ENCODE peak calls at places on chromosomes 1 and 21, in six cellular contexts. N is HepG2, H is K562, T is GM12878, R is H1, S is SK-N-SH. J is an unnamed sample.

GRCh38 chr1:226534645-226535044 is 13.9 kb upstream of the STUM start:
- DNase-seq in H (no peak), S (no peak), N (no peak), T (no peak), R (no peak), J (no peak)

GRCh38 chr1:16142383-16142995 is 13.4 kb downstream of the EPHA2 start:
- DNase-seq in R (no peak), S (no peak), N (no peak), H (no peak), T (no peak), J (no peak)

GRCh38 chr1:41882068-41882477 is 36.6 kb downstream of the HIVEP3 start:
- DNase-seq in S (no peak), R (no peak), T (no peak), H (peak), N (no peak), J (no peak)

GRCh38 chr1:185156854-185157598 is at the start of the genes SWT1 and TRMT1L:
- DNase-seq in R (peak), H (peak), S (peak), T (peak), N (peak), J (peak)

GRCh38 chr1:163090321-163090945 is 21.3 kb downstream of the RGS4 start:
- DNase-seq in T (no peak), N (no peak), H (no peak), S (no peak), R (no peak), J (no peak)

GRCh38 chr1:113192242-113192641 is 119.2 kb downstream of the LRIG2 start:
- DNase-seq in S (no peak), R (no peak), T (no peak), H (no peak), N (no peak), J (no peak)

GRCh38 chr1:84632975-84633427 is 57.3 kb downstream of the SSX2IP start:
- DNase-seq in T (no peak), N (no peak), R (no peak), S (no peak), H (peak), J (no peak)

GRCh38 chr1:116498789-116499628 is 71.8 kb downstream of the CD58 start:
- DNase-seq in H (peak), N (peak), T (no peak), R (peak), S (peak), J (peak)

GRCh38 chr1:43591181-43591580 is 58.8 kb upstream of the KDM4A start:
- DNase-seq in R (no peak), N (no peak), T (no peak), H (no peak), S (no peak), J (no peak)

GRCh38 chr1:220983877-220984635 is 104.8 kb downstream of the HLX start:
- DNase-seq in T (no peak), S (no peak), H (peak), N (peak), R (peak), J (no peak)

GRCh38 chr1:191206808-191207207 is 729.1 kb upstream of the BRINP3 start:
- DNase-seq in S (no peak), R (no peak), H (no peak), T (no peak), N (no peak), J (no peak)

GRCh38 chr1:194045416-194045815 is 859.0 kb upstream of the B3GALT2 start:
- DNase-seq in H (no peak), S (no peak), N (no peak), R (no peak), T (no peak), J (no peak)

GRCh38 chr21:44926364-44927101 is 5.8 kb upstream of the ITGB2 start:
- DNase-seq in R (no peak), H (no peak), T (no peak), N (no peak), S (no peak), J (peak)

GRCh38 chr1:17259233-17259873 is 10.5 kb downstream of the PADI3 start:
- DNase-seq in T (no peak), R (no peak), H (peak), S (no peak), N (no peak), J (no peak)

GRCh38 chr1:216682694-216683243 is 40.5 kb downstream of the ESRRG start:
- DNase-seq in S (no peak), T (no peak), H (no peak), R (no peak), N (no peak), J (no peak)

DNA sequence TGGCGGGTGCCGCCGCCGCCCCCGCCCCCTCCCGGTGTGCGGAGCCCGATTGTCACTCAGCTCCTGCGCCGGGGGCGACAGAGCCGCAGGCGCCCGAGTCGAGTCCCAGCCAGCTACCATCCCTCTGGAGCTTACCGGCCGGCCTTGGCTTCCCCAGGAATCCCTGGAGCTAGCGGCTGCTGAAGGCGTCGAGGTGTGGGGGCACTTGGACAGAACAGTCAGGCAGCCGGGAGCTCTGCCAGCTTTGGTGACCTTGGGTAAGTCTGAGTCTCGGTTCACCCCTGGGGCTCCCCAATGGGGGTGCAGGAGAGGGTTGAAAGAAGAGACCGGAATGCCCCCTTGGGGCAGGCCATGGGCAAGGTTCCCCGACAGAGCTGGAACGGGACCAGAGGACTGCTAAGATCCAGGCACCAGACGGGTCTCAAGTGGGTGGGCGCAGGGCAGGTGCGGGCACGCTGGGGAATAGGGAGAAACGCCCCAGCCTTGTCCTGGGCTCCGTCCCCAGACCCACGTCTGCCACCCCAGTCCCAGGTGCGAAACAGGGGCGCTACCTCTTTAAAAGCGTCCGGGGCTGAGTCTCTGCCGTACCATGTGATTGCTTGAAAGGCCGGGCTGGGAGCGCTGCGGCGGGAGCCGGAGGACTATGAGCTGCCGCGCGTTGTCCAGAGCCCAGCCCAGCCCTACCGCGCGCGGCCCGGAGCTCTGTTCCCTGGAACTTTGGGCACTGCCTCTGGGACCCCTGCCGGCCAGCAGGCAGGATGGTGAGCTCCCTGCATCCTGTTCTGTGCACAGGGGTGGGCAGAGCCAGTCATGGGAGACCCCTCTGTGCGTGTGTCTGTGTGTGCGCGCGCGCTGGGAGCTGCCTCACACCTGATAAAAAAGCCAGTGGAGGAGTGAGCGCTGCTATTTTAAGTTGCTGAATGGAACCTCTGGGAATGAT is at the start of gene ADORA1:
- DNase-seq in N (peak), T (no peak), H (no peak), R (peak), S (peak), J (no peak)
- TF ChIP-seq POLR2AphosphoS5 in N (no peak), T (no peak), H (no peak), R (no peak), S (no peak), J (no peak)

DNA sequence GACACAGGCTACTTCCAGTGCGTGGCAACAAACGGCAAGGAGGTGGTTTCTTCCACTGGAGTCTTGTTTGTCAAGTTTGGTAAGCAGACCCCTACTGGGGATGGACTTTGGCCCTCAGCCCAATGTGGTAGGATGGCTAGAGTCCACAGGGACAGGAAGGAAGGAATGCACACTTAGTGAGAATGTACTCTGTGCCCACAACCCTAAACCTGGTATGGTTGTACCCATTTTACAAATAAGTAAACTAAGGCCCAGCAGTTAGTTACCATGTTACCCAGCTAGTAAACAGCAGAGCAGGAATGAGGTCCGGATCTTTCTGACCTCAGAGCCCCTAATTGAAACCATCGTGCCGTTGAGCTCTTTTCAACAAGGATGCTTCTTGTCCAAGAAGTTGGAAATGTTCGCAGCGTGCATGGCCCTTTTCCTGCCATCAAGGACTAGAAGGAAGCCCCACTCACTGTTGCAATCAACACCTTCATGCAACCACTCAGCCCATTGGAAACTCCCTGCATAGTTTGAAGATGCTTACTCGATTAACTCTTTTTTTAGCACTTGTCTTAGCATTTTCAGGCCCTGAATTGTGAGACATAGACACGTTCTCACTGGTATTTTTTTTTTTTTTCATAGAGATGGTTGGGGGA is 153.4 kb upstream of the UBE2U start:
- DNase-seq in S (no peak), N (no peak), H (no peak), T (no peak), R (no peak), J (no peak)
- TF ChIP-seq GABPA in S (no peak), N (no peak), H (no peak), T (no peak), R (no peak), J (no peak)

GRCh38 chr1:230425252-230426061 is 675 bp downstream of the PGBD5 start:
- DNase-seq in S (peak), T (no peak), N (no peak), H (no peak), R (peak), J (no peak)
- TF ChIP-seq POLR2AphosphoS5 in S (no peak), T (no peak), N (no peak), H (no peak), R (no peak), J (no peak)

DNA sequence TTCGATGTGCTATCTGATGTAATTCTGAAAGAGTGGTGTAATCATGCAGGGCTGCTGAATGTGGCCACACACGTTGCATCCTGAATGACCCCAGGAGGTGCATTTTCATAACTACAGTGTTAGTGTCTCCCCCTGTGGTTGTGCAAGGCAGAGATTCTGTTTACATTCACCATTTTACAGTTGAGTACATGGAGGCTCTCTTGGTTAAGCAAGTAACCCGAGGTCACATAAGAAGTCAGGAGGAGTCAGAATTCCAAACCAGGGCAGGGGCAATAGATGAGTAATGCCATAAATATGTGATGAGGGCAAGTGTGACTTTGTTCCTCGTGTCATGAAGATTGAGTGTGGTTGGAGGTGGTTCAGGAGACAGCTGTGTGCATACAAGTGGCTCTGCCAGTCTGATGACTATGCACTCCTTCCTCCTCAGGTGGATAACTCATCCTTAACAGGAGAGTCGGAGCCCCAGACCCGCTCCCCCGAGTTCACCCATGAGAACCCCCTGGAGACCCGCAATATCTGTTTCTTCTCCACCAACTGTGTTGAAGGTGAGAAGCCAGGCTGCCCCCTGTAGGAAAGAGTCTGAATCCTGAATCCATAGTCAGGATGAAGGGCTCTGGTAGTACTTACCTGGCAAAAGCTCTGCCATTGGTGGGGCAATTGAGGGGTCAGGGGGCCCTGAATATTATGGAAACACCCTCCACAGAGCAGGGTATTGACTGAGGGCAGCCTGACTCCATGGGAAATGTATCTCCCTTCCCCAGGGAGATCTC is 9.3 kb downstream of the ATP1A2 start:
- DNase-seq in R (no peak), S (no peak), N (peak), T (no peak), H (no peak), J (no peak)
- TF ChIP-seq GABPA in R (no peak), S (no peak), N (no peak), T (no peak), H (no peak), J (no peak)

DNA sequence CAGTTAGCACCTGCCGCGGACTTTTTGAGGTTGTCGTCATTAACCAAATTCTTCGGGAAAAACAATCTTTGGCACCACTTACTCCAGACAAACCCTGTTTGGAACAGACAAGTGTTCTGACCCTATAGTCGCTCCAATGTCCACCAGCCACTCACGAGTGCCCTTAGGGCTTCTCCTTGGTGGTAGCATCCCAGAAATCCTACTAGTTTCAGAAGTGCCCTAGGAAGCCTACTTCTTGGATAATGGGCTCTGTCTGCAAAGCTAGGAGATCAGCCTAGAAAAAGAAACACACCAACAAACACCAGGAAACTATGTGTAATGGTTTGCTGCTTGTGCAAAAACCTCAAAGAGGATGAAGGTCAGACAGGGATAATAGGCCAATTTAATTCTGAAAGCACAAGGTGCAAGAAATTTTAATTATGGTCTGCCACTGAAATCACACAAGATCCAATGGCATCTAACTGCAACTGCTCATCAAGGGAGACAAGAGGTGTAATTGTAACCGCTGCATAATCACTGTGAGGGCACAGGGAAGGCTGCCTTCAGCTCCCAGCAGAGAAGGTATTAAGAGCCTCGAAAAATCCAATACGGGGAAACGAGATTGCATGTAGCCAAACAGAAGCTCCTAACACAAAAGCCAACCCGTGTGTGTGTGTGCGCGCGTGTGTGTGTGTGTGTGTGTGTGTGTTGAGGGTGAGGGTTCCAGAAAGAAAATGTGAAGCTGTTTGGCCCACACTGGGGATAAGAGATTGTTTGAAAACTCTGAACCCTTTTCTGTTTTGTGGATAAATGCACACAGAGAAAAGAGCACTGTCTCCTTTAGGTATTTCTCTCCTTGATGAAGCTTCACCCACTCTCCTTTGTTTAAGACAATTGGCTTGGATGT is 2.2 kb downstream of the WLS start:
- DNase-seq in T (no peak), N (no peak), H (no peak), S (no peak), R (no peak), J (no peak)
- TF ChIP-seq POLR2AphosphoS5 in T (no peak), N (no peak), H (no peak), S (no peak), R (no peak), J (no peak)

GRCh38 chr1:83033682-83034081 is 965.2 kb downstream of the TTLL7 start:
- DNase-seq in S (no peak), H (no peak), N (no peak), R (no peak), T (no peak), J (no peak)
- TF ChIP-seq GABPA in S (no peak), H (no peak), N (no peak), R (no peak), T (no peak), J (no peak)

GRCh38 chr1:31670583-31670944 is 25.9 kb upstream of the PEF1 start:
- DNase-seq in T (no peak), R (no peak), H (no peak), N (no peak), S (no peak), J (no peak)
- TF ChIP-seq POLR2AphosphoS5 in T (no peak), R (no peak), H (no peak), N (no peak), S (no peak), J (no peak)

DNA sequence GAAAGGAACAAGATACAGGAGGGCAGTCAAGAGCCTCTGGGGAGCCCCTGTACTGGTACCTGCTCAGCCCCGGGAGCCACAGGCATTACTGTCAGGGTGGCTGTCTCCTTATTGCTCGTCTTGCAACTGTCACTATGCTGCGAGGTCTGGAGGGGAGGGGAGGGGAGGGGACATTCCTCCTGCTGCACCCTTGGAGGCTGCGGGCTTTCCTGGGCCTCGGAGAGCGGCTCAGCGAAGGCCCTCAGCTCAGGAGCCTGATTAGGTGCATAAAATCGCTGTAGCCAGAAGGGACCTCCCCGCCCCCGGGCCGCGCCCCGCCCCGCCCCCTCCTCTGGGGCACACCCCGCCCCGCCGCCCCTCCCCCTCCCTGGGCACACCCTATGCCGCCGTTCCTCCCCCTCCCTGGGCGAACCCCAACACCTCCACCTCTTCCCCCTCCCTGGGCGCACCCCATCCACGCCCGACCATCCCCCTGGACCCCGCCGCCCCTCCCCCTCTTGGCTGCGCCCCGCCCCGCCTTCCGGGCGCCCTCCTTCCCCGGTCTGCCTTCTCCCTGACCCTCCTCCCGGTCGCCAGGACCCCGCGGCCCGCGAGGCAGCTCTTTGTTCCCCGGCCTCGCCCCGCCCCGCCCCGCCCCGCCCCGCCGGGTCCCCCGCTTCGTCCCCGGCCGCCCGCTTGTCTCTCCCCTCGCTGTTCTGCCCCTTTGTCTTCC is 35.5 kb downstream of the CACHD1 start:
- DNase-seq in N (no peak), H (peak), R (peak), T (no peak), S (peak), J (no peak)
- TF ChIP-seq GABPA in N (no peak), H (no peak), R (no peak), T (no peak), S (no peak), J (no peak)

GRCh38 chr1:22332795-22333499 is 118.7 kb upstream of the ZBTB40 start:
- DNase-seq in S (no peak), R (no peak), N (no peak), H (peak), T (peak), J (no peak)
- TF ChIP-seq POLR2AphosphoS5 in S (no peak), R (no peak), N (no peak), H (no peak), T (no peak), J (no peak)

DNA sequence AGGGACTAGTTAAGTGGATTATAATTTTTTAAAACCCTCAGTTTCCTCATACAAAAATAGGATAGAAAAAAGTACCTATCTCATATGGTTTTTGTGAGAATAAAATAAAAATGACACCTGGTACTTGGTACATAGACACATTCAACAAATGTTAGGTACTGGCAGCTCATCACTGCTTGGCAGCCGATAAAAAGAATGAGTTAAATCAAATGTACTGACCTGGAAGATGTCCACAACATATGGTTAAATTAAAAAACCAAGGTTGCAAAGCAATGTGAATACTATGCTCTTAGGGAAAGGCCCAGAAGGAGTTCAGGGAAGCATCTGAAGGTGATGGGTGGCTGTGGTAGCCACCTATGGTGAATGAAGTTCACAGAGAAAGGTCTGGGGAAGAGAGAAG is 64.9 kb upstream of the SMYD2 start:
- DNase-seq in H (no peak), T (no peak), S (no peak), N (no peak), R (no peak), J (no peak)
- TF ChIP-seq GABPA in H (no peak), T (no peak), S (no peak), N (no peak), R (no peak), J (no peak)

J was measured in HL-60.